ENCODE peak calls at places on chromosomes 7 and 10, in seven cellular contexts. C is hepatocyte, D is stomach, M is colonic mucosa, U is brain microvascular endothelial cell, K is astrocyte, L is A549. J is an unnamed sample.

GRCh38 chr10:32105782-32106382 is 49.7 kb upstream of the KIF5B start:
- DNase-seq in U (no peak), K (no peak), D (no peak), L (no peak), C (peak; percentile 24), M (peak; percentile 45), J (no peak)

GRCh38 chr10:72175166-72175565 is 40.6 kb upstream of the ANAPC16 start:
- DNase-seq in C (no peak), D (no peak), L (no peak), U (peak; percentile 18), M (no peak), K (peak; percentile 52), J (peak; percentile 62)

GRCh38 chr7:84237533-84238173 is 43.1 kb upstream of the SEMA3A start:
- DNase-seq in C (no peak), U (peak; percentile 84), K (peak; percentile 93), M (no peak), D (no peak), L (peak; percentile 44), J (peak; percentile 93)

GRCh38 chr7:141956084-141956483 is 9.3 kb upstream of the CLEC5A start:
- DNase-seq in C (no peak), K (no peak), U (no peak), L (no peak), M (no peak), D (no peak), J (no peak)

GRCh38 chr10:126115021-126115610 is 218.8 kb downstream of the FANK1 start:
- DNase-seq in K (no peak), U (no peak), L (no peak), D (no peak), M (no peak), C (no peak), J (no peak)

GRCh38 chr10:31204090-31204489 is 114.9 kb upstream of the ZEB1 start:
- DNase-seq in M (no peak), K (peak; percentile 26), U (peak; percentile 24), C (no peak), L (no peak), D (no peak), J (peak; percentile 60)

GRCh38 chr10:5991708-5992107 is 14.4 kb upstream of the IL15RA start:
- DNase-seq in K (no peak), U (no peak), L (no peak), D (no peak), M (no peak), C (no peak), J (no peak)

GRCh38 chr7:25725483-25725882 is 426.5 kb upstream of the NFE2L3 start:
- DNase-seq in L (no peak), M (no peak), K (no peak), D (no peak), U (no peak), C (no peak), J (no peak)

GRCh38 chr7:65438593-65438992 is 64.9 kb downstream of the ZNF92 start:
- DNase-seq in M (no peak), D (no peak), L (no peak), K (peak; percentile 96), C (peak; percentile 5), U (peak; percentile 94), J (peak; percentile 96)

GRCh38 chr7:22731781-22732180 is 4.8 kb downstream of the IL6 start:
- DNase-seq in M (no peak), K (no peak), D (no peak), L (no peak), C (no peak), U (no peak), J (peak; percentile 49)

GRCh38 chr7:75945297-75946168 is 30.6 kb downstream of the POR start:
- DNase-seq in U (no peak), L (no peak), C (peak; percentile 75), M (no peak), K (no peak), D (peak; percentile 57), J (peak; percentile 63)

GRCh38 chr7:6096581-6096980 is 65.4 kb downstream of the ANKRD61 start:
- DNase-seq in L (no peak), U (no peak), C (no peak), D (no peak), K (no peak), M (no peak), J (no peak)

GRCh38 chr7:85185355-85186082 is 1.3 kb downstream of the SEMA3D start:
- DNase-seq in L (peak; percentile 9), K (peak; percentile 60), D (peak; percentile 42), M (peak; percentile 27), C (peak; percentile 78), U (peak; percentile 59), J (peak; percentile 82)

DNA sequence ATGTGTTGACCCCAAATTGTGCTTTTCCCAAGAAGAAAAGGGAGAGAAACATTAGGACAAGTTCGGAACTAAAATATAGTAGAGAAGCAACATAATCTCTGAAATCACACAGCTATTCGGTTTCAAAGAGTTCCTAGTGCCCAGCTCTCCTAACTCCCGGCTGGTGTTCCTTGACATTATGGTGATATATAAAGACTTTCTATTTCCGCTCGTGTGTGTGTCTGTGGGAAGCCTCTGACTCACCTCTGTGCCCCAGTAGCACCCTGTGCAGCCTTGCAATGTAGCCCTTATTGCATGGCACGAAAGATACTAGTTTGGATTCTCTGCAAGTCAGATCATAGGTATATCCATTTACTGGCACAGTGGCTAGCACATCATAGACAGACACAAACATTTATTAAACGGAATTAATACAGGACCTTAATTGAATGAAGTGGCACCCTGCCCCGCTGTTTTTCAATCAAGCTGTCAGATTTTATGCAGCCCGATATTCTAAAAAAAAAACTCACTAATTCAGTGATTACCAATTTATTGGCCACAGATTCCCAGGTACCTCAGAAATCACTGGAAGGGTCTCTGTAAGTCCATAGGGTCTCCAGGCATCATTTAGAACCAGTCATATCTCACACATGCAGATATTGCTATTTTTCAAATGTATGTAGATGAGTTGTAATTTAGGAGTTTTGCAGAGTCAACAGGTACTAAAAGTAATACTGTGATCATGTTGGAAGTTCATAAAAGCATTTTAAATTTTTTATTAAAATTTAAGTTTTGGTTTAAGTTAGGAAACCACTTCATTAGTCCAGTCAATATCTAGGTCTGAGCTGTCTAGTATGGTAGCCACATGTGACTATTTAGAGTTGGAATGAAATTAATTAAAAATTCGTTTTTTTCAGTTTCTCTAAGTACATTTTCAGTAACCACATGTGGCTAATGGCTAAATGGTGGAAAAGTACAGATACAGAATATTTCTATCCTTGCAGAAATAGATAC is 43.3 kb downstream of the SFTPD start:
- DNase-seq in C (peak; percentile 30), U (peak; percentile 24), M (no peak), K (peak; percentile 20), L (no peak), D (no peak), J (peak; percentile 20)
- H3K4me3 ChIP-seq in C (peak overlapping the region; percentile 97), U (peak overlapping the region; percentile 75), M (peak overlapping the region; percentile 41), K (peak overlapping the region; percentile 79), L (peak overlapping the region; percentile 46), D (peak overlapping the region; percentile 65), J (peak overlapping the region; percentile 76)

GRCh38 chr10:33325929-33326328 is 8.5 kb downstream of the NRP1 start:
- DNase-seq in C (no peak), D (no peak), M (no peak), K (peak; percentile 12), L (no peak), U (no peak), J (no peak)

GRCh38 chr10:33328253-33328652 is 6.2 kb downstream of the NRP1 start:
- DNase-seq in M (no peak), C (no peak), L (no peak), D (no peak), K (no peak), U (no peak), J (no peak)

GRCh38 chr10:33326897-33327296 is 7.6 kb downstream of the NRP1 start:
- DNase-seq in C (no peak), K (no peak), M (no peak), D (no peak), L (no peak), U (no peak), J (no peak)

GRCh38 chr10:33329178-33329577 is 5.3 kb downstream of the NRP1 start:
- DNase-seq in K (no peak), U (no peak), M (no peak), C (no peak), D (no peak), L (no peak), J (no peak)

DNA sequence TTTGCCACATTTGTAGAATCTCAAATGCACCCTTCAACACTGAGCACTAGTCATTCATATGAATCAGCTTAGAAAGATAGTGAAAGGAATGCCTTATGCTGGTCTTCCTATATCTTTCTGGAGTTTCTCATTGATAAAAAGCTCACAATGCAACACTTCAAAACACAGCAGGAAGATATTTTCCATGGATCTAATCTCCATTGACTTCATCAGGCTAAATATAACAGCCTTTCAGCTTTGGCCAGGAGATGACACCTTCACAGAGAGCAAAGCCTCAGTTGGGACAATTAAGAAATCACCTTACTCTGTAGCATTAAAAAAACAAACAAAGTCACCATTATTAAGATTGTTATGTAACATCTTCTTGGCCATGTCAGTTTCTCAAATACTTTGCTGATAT is 6.7 kb downstream of the NRP1 start:
- DNase-seq in L (no peak), U (peak; percentile 33), D (no peak), C (no peak), M (no peak), K (peak; percentile 23), J (peak; percentile 55)
- TF ChIP-seq CTCF in L (peak; percentile 50), U (peak; percentile 62), D (no peak), C (peak; percentile 48), M (no peak), K (peak; percentile 44), J (peak; percentile 43)

DNA sequence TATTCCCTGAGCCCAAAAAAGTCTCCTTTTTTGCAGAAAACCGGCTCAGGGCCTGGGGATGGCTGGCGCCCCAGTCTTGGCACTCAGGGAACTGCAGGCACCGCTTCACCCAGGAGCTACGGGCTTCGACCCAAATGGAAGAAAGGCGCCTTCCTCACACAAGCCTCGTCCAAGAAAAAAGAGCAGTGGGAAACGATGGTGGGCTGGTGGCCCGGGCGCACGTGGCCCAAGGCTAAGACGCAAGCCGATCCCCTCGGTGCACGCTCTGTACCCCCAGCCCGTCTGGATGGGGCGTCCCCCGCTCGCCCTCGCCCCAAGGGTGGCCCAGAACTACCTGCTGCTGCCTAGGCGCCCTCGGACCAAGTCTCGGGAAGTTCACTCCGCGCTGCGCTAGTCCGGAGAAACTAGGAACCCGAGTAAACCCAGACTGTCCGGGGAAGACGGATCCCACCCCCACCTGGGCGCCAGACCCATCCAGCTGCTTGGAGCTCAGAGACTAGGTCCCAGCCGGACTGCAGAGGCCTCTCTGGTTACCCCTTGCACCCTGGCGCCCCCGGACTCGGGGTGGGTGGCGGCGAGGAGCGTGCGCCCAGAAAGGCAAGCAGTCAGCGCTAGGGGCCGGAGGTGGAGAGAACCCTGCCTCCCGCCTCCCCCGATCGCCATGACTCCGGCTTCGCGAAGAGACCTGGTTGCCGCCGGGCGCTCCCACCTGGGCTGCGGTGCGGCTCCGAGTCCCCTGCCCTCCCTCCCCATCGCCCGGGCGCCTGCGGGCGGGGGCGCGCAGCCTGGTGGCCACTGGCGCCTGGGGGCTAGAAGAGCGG is 76.4 kb downstream of the CALN1 start:
- DNase-seq in U (no peak), K (no peak), M (no peak), D (no peak), C (no peak), L (no peak), J (no peak)
- H3K4me3 ChIP-seq in U (no peak overlapping the region), K (no peak overlapping the region), M (no peak overlapping the region), D (no peak overlapping the region), C (no peak overlapping the region), L (no peak overlapping the region), J (no peak overlapping the region)

GRCh38 chr7:111942450-111943081 is 263.6 kb downstream of the DOCK4 start:
- DNase-seq in M (no peak), K (no peak), D (no peak), L (no peak), U (no peak), C (peak; percentile 14), J (no peak)
- TF ChIP-seq CTCF in M (no peak), K (no peak), D (no peak), L (no peak), U (no peak), C (no peak), J (no peak)

J was measured in fibroblast of the aortic adventitia.